ENCODE peak calls at places on chromosomes 12 and 14, in four cellular contexts. One of them, this sample, is unnamed.

GRCh38 chr14:56131865-56132830 is 13.9 kb downstream of the PELI2 start:
- DNase-seq in left ventricle myocardium inferior: no peak
- DNase-seq in adrenal gland: no peak
- DNase-seq in IMR-90: no peak
- DNase-seq in this sample: no peak

GRCh38 chr12:124482567-124482893 is 84.9 kb downstream of the NCOR2 start:
- DNase-seq in left ventricle myocardium inferior: no peak
- DNase-seq in adrenal gland: no peak
- DNase-seq in IMR-90: no peak
- DNase-seq in this sample: no peak

GRCh38 chr14:99177046-99177655 is 94.8 kb downstream of the BCL11B start:
- DNase-seq in left ventricle myocardium inferior: no peak
- DNase-seq in adrenal gland: no peak
- DNase-seq in IMR-90: no peak
- DNase-seq in this sample: no peak

GRCh38 chr12:75602111-75602510 is 90.7 kb upstream of the KRR1 start:
- DNase-seq in left ventricle myocardium inferior: no peak
- DNase-seq in adrenal gland: no peak
- DNase-seq in IMR-90: no peak
- DNase-seq in this sample: no peak

GRCh38 chr14:54788701-54789100 is 113.9 kb downstream of the GCH1 start:
- DNase-seq in left ventricle myocardium inferior: no peak
- DNase-seq in adrenal gland: no peak
- DNase-seq in IMR-90: no peak
- DNase-seq in this sample: no peak

GRCh38 chr12:101795013-101795412 is 35.7 kb downstream of the GNPTAB start:
- DNase-seq in left ventricle myocardium inferior: no peak
- DNase-seq in adrenal gland: no peak
- DNase-seq in IMR-90: no peak
- DNase-seq in this sample: no peak

GRCh38 chr12:117580718-117581062 is 219.3 kb upstream of the NOS1 start:
- DNase-seq in left ventricle myocardium inferior: peak
- DNase-seq in adrenal gland: no peak
- DNase-seq in IMR-90: no peak
- DNase-seq in this sample: no peak

GRCh38 chr12:70418101-70418500 is 52.0 kb downstream of the KCNMB4 start:
- DNase-seq in left ventricle myocardium inferior: no peak
- DNase-seq in adrenal gland: no peak
- DNase-seq in IMR-90: no peak
- DNase-seq in this sample: no peak

GRCh38 chr12:121536929-121537813 is 43.7 kb downstream of the KDM2B start:
- DNase-seq in left ventricle myocardium inferior: peak
- DNase-seq in adrenal gland: peak
- DNase-seq in IMR-90: peak
- DNase-seq in this sample: peak

GRCh38 chr14:66918527-66918926 is 270.7 kb upstream of the GARIN2 start:
- DNase-seq in left ventricle myocardium inferior: no peak
- DNase-seq in adrenal gland: no peak
- DNase-seq in IMR-90: no peak
- DNase-seq in this sample: no peak

GRCh38 chr14:53929871-53930685 is 26.5 kb downstream of the BMP4 start:
- DNase-seq in left ventricle myocardium inferior: no peak
- DNase-seq in adrenal gland: no peak
- DNase-seq in IMR-90: no peak
- DNase-seq in this sample: peak

GRCh38 chr14:100546051-100546443 is 41.2 kb downstream of the BEGAIN start:
- DNase-seq in left ventricle myocardium inferior: peak
- DNase-seq in adrenal gland: no peak
- DNase-seq in IMR-90: no peak
- DNase-seq in this sample: peak

GRCh38 chr12:97112161-97112560 is 205.1 kb downstream of the NEDD1 start:
- DNase-seq in left ventricle myocardium inferior: no peak
- DNase-seq in adrenal gland: no peak
- DNase-seq in IMR-90: no peak
- DNase-seq in this sample: no peak

GRCh38 chr12:1357171-1357570 is 237.2 kb downstream of the FBXL14 start:
- DNase-seq in left ventricle myocardium inferior: no peak
- DNase-seq in adrenal gland: no peak
- DNase-seq in IMR-90: peak
- DNase-seq in this sample: no peak

GRCh38 chr14:49339130-49339529 is 247.1 kb downstream of the RPS29 start:
- DNase-seq in left ventricle myocardium inferior: no peak
- DNase-seq in adrenal gland: no peak
- DNase-seq in IMR-90: no peak
- DNase-seq in this sample: no peak

GRCh38 chr14:59601056-59601455 is 24.4 kb upstream of the CCDC175 start:
- DNase-seq in left ventricle myocardium inferior: no peak
- DNase-seq in adrenal gland: no peak
- DNase-seq in IMR-90: no peak
- DNase-seq in this sample: no peak

GRCh38 chr14:79510659-79511058 is 700.6 kb downstream of the DIO2 start:
- DNase-seq in left ventricle myocardium inferior: no peak
- DNase-seq in adrenal gland: no peak
- DNase-seq in IMR-90: peak
- DNase-seq in this sample: no peak

GRCh38 chr14:98894600-98894999 is 377.4 kb downstream of the BCL11B start:
- DNase-seq in left ventricle myocardium inferior: no peak
- DNase-seq in adrenal gland: no peak
- DNase-seq in IMR-90: no peak
- DNase-seq in this sample: no peak

DNA sequence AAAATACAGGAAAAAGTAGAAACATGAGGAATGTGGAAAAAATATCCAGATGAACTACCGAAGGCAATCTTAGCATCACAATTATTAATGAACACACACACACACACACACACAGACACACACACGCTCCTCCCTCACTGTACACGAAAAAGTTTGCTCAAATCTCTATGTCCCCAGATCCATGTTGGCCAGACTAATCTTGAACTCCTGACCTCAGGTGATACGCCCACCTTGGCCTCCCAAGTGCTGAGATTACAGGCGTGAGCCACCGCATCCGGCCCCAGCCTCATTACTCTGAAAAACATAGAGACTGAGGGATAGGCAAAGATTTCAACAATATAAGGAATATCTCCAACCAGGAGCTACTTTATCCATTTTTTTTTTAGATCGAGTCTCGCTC is 17.2 kb downstream of the PITPNM2 start:
- DNase-seq in left ventricle myocardium inferior: no peak
- DNase-seq in adrenal gland: no peak
- DNase-seq in IMR-90: no peak
- DNase-seq in this sample: no peak
- TF ChIP-seq CTCF in left ventricle myocardium inferior: no peak
- TF ChIP-seq CTCF in adrenal gland: no peak
- TF ChIP-seq CTCF in IMR-90: no peak
- TF ChIP-seq CTCF in this sample: no peak

GRCh38 chr12:52847335-52848102 is 1.3 kb downstream of the KRT78 start:
- DNase-seq in left ventricle myocardium inferior: no peak
- DNase-seq in adrenal gland: no peak
- DNase-seq in IMR-90: no peak
- DNase-seq in this sample: no peak
- TF ChIP-seq CTCF in left ventricle myocardium inferior: no peak
- TF ChIP-seq CTCF in adrenal gland: no peak
- TF ChIP-seq CTCF in IMR-90: no peak
- TF ChIP-seq CTCF in this sample: no peak

DNA sequence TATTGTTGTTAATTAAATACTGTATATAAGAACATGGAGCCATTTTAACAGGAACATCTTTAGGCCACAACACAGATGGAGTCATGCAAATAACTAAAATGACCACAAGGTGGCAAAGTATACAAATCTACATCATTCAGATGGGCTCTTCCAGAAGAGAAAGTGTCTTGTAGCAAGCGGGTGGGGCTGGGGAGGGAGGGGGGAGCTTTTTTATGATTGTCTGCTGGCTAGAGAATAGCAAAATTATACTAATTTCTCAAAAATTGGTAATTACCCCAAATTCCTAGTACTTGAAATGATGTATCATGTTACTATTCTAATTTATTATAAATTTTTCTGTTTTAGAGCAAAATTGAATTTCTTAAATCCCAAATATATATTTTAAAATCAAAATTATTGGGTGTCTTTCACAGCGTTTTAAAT is 378.7 kb downstream of the PRKD1 start:
- DNase-seq in left ventricle myocardium inferior: no peak
- DNase-seq in adrenal gland: peak
- DNase-seq in IMR-90: peak
- DNase-seq in this sample: peak
- TF ChIP-seq CTCF in left ventricle myocardium inferior: peak
- TF ChIP-seq CTCF in adrenal gland: peak
- TF ChIP-seq CTCF in IMR-90: peak
- TF ChIP-seq CTCF in this sample: peak

GRCh38 chr12:98935847-98936246 is 290.8 kb downstream of the APAF1 start:
- DNase-seq in left ventricle myocardium inferior: no peak
- DNase-seq in adrenal gland: no peak
- DNase-seq in IMR-90: no peak
- DNase-seq in this sample: no peak

GRCh38 chr12:98939926-98940325 is 294.8 kb downstream of the APAF1 start:
- DNase-seq in left ventricle myocardium inferior: no peak
- DNase-seq in adrenal gland: no peak
- DNase-seq in IMR-90: no peak
- DNase-seq in this sample: no peak

GRCh38 chr12:98939350-98939749 is 294.3 kb downstream of the APAF1 start:
- DNase-seq in left ventricle myocardium inferior: no peak
- DNase-seq in adrenal gland: no peak
- DNase-seq in IMR-90: peak
- DNase-seq in this sample: no peak
- TF ChIP-seq CTCF in left ventricle myocardium inferior: peak
- TF ChIP-seq CTCF in adrenal gland: peak
- TF ChIP-seq CTCF in IMR-90: peak
- TF ChIP-seq CTCF in this sample: no peak

GRCh38 chr12:54210400-54210790 is 21.6 kb upstream of the SMUG1 start:
- DNase-seq in left ventricle myocardium inferior: no peak
- DNase-seq in adrenal gland: no peak
- DNase-seq in IMR-90: no peak
- DNase-seq in this sample: no peak

GRCh38 chr12:54211920-54212319 is 23.1 kb upstream of the SMUG1 start:
- DNase-seq in left ventricle myocardium inferior: no peak
- DNase-seq in adrenal gland: no peak
- DNase-seq in IMR-90: no peak
- DNase-seq in this sample: no peak

GRCh38 chr12:54214553-54215374 is 26.0 kb upstream of the SMUG1 start:
- DNase-seq in left ventricle myocardium inferior: peak
- DNase-seq in adrenal gland: peak
- DNase-seq in IMR-90: peak
- DNase-seq in this sample: peak

GRCh38 chr12:54215990-54216579 is 27.3 kb upstream of the SMUG1 start:
- DNase-seq in left ventricle myocardium inferior: peak
- DNase-seq in adrenal gland: peak
- DNase-seq in IMR-90: no peak
- DNase-seq in this sample: peak

DNA sequence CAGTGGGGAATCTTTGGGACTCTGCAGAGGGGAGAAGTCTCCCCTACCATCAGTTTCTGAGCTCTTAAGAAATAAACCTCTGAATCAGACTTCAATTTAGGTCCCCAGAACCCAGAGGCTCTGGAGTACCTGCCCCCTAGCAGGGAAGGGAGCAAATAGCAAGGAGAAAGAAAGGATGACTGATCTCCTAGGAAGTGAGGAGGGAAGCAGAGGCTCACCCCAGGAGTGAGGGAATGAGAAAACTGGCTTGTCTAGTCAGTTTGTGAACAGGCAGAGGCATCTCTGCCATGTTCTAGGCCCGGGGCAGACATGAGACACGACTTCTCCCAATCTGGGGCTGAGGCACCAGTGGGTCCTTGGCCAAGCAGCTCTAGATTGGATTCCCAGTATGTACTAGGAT is 24.3 kb upstream of the SMUG1 start:
- DNase-seq in left ventricle myocardium inferior: no peak
- DNase-seq in adrenal gland: no peak
- DNase-seq in IMR-90: no peak
- DNase-seq in this sample: no peak
- TF ChIP-seq CTCF in left ventricle myocardium inferior: no peak
- TF ChIP-seq CTCF in adrenal gland: no peak
- TF ChIP-seq CTCF in IMR-90: no peak
- TF ChIP-seq CTCF in this sample: no peak

DNA sequence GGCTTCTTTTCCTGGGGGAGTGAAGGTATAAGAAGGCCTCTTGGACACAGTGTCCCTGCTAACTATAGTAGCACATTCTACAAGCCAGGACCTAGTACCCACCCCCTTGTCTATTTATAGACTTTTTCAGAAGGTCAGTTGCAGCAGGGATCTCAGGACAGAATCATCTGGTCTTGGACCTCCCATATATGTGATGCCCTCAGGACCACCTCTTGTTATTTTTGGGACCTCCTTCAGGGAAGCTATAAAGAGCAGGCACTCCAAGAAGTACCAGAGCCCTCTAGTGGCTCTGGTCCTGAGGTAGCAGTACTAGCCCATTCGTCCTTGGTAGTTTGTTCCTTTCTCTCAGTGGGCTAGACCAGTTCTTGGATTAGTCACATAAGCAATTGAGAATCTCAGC is 4.3 kb downstream of the COQ10A start:
- DNase-seq in left ventricle myocardium inferior: no peak
- DNase-seq in adrenal gland: no peak
- DNase-seq in IMR-90: peak
- DNase-seq in this sample: no peak
- TF ChIP-seq CTCF in left ventricle myocardium inferior: peak
- TF ChIP-seq CTCF in adrenal gland: peak
- TF ChIP-seq CTCF in IMR-90: peak
- TF ChIP-seq CTCF in this sample: peak

This sample was measured in GM20000.